ENCODE peak calls at places on chromosomes 16 and 17, in eight cellular contexts. L is A549; F is endodermal cell; D is SJCRH30; W is CD8-positive, alpha-beta memory T cell; N is suprapubic skin; P is heart right ventricle; I is upper lobe of right lung. Z is an unnamed sample.

GRCh38 chr17:66492080-66492479 is 189.7 kb downstream of the PRKCA start:
- DNase-seq in P (no peak), I (no peak), W (no peak), D (no peak), F (no peak), N (no peak), L (no peak), Z (no peak)

GRCh38 chr16:15942901-15943690 is 6.3 kb upstream of the ABCC1 start:
- DNase-seq in F (no peak), L (no peak), D (no peak), I (peak; percentile 1), N (no peak), P (no peak), W (no peak), Z (no peak)

GRCh38 chr17:65066858-65067257 is 10.3 kb upstream of the GNA13 start:
- DNase-seq in I (no peak), L (no peak), P (no peak), D (no peak), W (no peak), N (no peak), F (no peak), Z (no peak)

GRCh38 chr17:77822302-77823030 is 136.0 kb upstream of the TNRC6C start:
- DNase-seq in F (no peak), D (no peak), L (no peak), N (no peak), W (no peak), I (no peak), P (peak; percentile 56), Z (no peak)

GRCh38 chr16:84036982-84037425 is 5.6 kb downstream of the SLC38A8 start:
- DNase-seq in D (no peak), P (no peak), L (no peak), W (no peak), I (no peak), N (no peak), F (no peak), Z (no peak)

GRCh38 chr16:19757026-19757425 is 39.0 kb downstream of the IQCK start:
- DNase-seq in D (peak; percentile 27), F (no peak), I (no peak), W (no peak), P (no peak), N (no peak), L (no peak), Z (no peak)

GRCh38 chr17:67139784-67140665 is 95.7 kb downstream of the CACNG1 start:
- DNase-seq in W (no peak), D (no peak), I (no peak), F (peak; percentile 81), P (no peak), L (no peak), N (no peak), Z (peak; percentile 9)

GRCh38 chr16:82701302-82702022 is 74.7 kb downstream of the CDH13 start:
- DNase-seq in W (no peak), I (no peak), N (no peak), D (no peak), L (no peak), P (no peak), F (no peak), Z (no peak)

GRCh38 chr17:69577098-69577497 is 162.6 kb downstream of the MAP2K6 start:
- DNase-seq in F (no peak), N (no peak), P (no peak), W (no peak), D (no peak), I (no peak), L (no peak), Z (no peak)

GRCh38 chr16:50548659-50549560 is 714 bp downstream of the NKD1 start:
- DNase-seq in N (peak; percentile 68), F (no peak), P (no peak), W (no peak), L (peak; percentile 34), I (no peak), D (no peak), Z (no peak)

GRCh38 chr16:79874391-79874790 is 273.9 kb upstream of the MAF start:
- DNase-seq in W (no peak), L (no peak), P (no peak), N (no peak), I (no peak), F (no peak), D (no peak), Z (no peak)

GRCh38 chr16:57150682-57151330 is 35.0 kb downstream of the PSME3IP1 start:
- DNase-seq in I (no peak), F (peak; percentile 60), L (no peak), P (no peak), N (no peak), D (no peak), W (no peak), Z (no peak)

GRCh38 chr17:33127706-33128105 is 136.1 kb downstream of the SPACA3 start:
- DNase-seq in D (no peak), W (no peak), F (no peak), P (no peak), N (no peak), L (no peak), I (no peak), Z (no peak)

GRCh38 chr16:89448656-89449055 is 41.7 kb downstream of the ANKRD11 start:
- DNase-seq in D (no peak), N (no peak), L (no peak), P (peak; percentile 50), W (no peak), F (no peak), I (peak; percentile 74), Z (no peak)

GRCh38 chr17:63600569-63601438 is at the start of gene TACO1:
- DNase-seq in W (peak; percentile 57), F (peak; percentile 97), L (peak; percentile 90), N (peak; percentile 84), I (peak; percentile 90), P (peak; percentile 84), D (peak; percentile 88), Z (peak; percentile 53)

GRCh38 chr16:85613609-85614337 is 651 bp downstream of the GSE1 start:
- DNase-seq in D (peak; percentile 36), L (peak; percentile 42), N (peak; percentile 84), W (peak; percentile 10), P (peak; percentile 81), I (peak; percentile 83), F (peak; percentile 90), Z (peak; percentile 20)

GRCh38 chr17:74767111-74767516 is 9.0 kb downstream of the NAT9 start:
- DNase-seq in F (no peak), N (no peak), L (no peak), I (no peak), P (no peak), W (no peak), D (no peak), Z (no peak)

GRCh38 chr17:2475056-2475455 is 36.6 kb downstream of the METTL16 start:
- DNase-seq in N (no peak), D (no peak), I (no peak), W (no peak), F (no peak), P (no peak), L (no peak), Z (no peak)

GRCh38 chr17:69326302-69327059 is 452 bp downstream of the ABCA5 start:
- DNase-seq in W (peak; percentile 1), P (no peak), D (no peak), I (no peak), F (no peak), L (no peak), N (no peak), Z (no peak)

GRCh38 chr17:7704601-7705268 is at the start of gene EFNB3:
- DNase-seq in L (peak; percentile 33), F (peak; percentile 94), W (no peak), D (peak; percentile 62), I (no peak), P (no peak), N (no peak), Z (no peak)

GRCh38 chr16:10256855-10257641 is 74.8 kb upstream of the GRIN2A start:
- DNase-seq in P (peak; percentile 17), D (peak; percentile 57), W (peak; percentile 2), I (no peak), F (peak; percentile 83), L (peak; percentile 56), N (no peak), Z (peak; percentile 51)

GRCh38 chr16:4298761-4299522 is 16.9 kb upstream of the GLIS2 start:
- DNase-seq in N (peak; percentile 83), L (peak; percentile 97), P (peak; percentile 73), W (no peak), I (peak; percentile 93), F (peak; percentile 85), D (peak; percentile 76), Z (no peak)

GRCh38 chr16:85718682-85719081 is 29.9 kb upstream of the GINS2 start:
- DNase-seq in N (no peak), I (no peak), P (no peak), F (peak; percentile 88), D (no peak), L (peak; percentile 70), W (no peak), Z (no peak)

GRCh38 chr17:81508639-81509047 is 4.0 kb downstream of the ACTG1 start:
- DNase-seq in P (no peak), F (peak; percentile 78), D (no peak), L (no peak), N (no peak), W (no peak), I (no peak), Z (no peak)

GRCh38 chr17:17445925-17446665 is 30.7 kb upstream of the MED9 start:
- DNase-seq in W (no peak), I (no peak), N (peak; percentile 84), L (peak; percentile 98), D (peak; percentile 94), F (peak; percentile 72), P (peak; percentile 27), Z (no peak)

GRCh38 chr16:86772671-86773338 is 194.5 kb downstream of the FOXL1 start:
- DNase-seq in F (no peak), P (no peak), N (peak; percentile 41), D (peak; percentile 89), I (no peak), W (no peak), L (no peak), Z (no peak)

GRCh38 chr16:57863434-57864160 is 61.3 kb upstream of the KIFC3 start:
- DNase-seq in W (no peak), N (peak; percentile 77), I (peak; percentile 71), L (peak; percentile 65), D (peak; percentile 77), P (peak; percentile 75), F (peak; percentile 88), Z (no peak)

GRCh38 chr17:72797142-72797541 is 295.3 kb downstream of the SLC39A11 start:
- DNase-seq in I (no peak), L (no peak), D (no peak), F (no peak), W (no peak), P (no peak), N (no peak), Z (no peak)
- H3K27ac ChIP-seq in I (no peak overlapping the region), L (no peak overlapping the region), D (no peak overlapping the region), F (no peak overlapping the region), W (no peak overlapping the region), P (no peak overlapping the region), N (no peak overlapping the region), Z (no peak overlapping the region)

GRCh38 chr17:82896071-82897000 is 56.5 kb upstream of the ZNF750 start:
- DNase-seq in F (no peak), W (no peak), P (no peak), I (no peak), N (no peak), D (no peak), L (no peak), Z (no peak)
- H3K4me1 ChIP-seq in F (no peaks in the 10 kb centered on the region), W (peaks cover 25% of the 10 kb centered on the region), P (peaks cover 23% of the 10 kb centered on the region), I (peaks cover 26% of the 10 kb centered on the region), N (peaks cover 23% of the 10 kb centered on the region), D (peaks cover 44% of the 10 kb centered on the region), L (no peaks in the 10 kb centered on the region), Z (peaks cover 22% of the 10 kb centered on the region)

GRCh38 chr17:76695059-76695892 is 15.5 kb downstream of the MXRA7 start:
- DNase-seq in W (no peak), D (no peak), I (no peak), N (no peak), L (no peak), F (peak; percentile 45), P (no peak), Z (no peak)
- H3K27ac ChIP-seq in W (no peak overlapping the region), D (no peak overlapping the region), I (no peak overlapping the region), N (no peak overlapping the region), L (no peak overlapping the region), F (no peak overlapping the region), P (peak overlapping the region; percentile 98), Z (no peak overlapping the region)

GRCh38 chr16:66225696-66226095 is 140.8 kb upstream of the CDH5 start:
- DNase-seq in D (no peak), L (no peak), I (no peak), F (peak; percentile 48), W (no peak), P (no peak), N (no peak), Z (no peak)
- H3K4me1 ChIP-seq in D (peaks cover 65% of the 10 kb centered on the region), L (no peaks in the 10 kb centered on the region), I (no peaks in the 10 kb centered on the region), F (no peaks in the 10 kb centered on the region), W (no peaks in the 10 kb centered on the region), P (no peaks in the 10 kb centered on the region), N (peaks cover 2% of the 10 kb centered on the region), Z (no peaks in the 10 kb centered on the region)